ENCODE peak calls at places on chromosomes 1 and 21, in nine cellular contexts. One of them, this sample, is unnamed.
A peak's percentile ranks its signal among the peaks of the same experiment; 100 is the strongest.

GRCh38 chr1:218573871-218574270 is 228.7 kb downstream of the TGFB2 start:
- DNase-seq in stimulated activated CD8-positive, alpha-beta memory T cell treated with anti-CD3 and anti-CD28 coated beads, Interleukin-15, amount 100 ng/mL, for 1 hour: no peak
- DNase-seq in pons: no peak
- DNase-seq in substantia nigra: no peak
- DNase-seq in cardiac fibroblast: no peak
- DNase-seq in T-helper 9 cell: no peak
- DNase-seq in suprapubic skin: no peak
- DNase-seq in ovary: no peak
- DNase-seq in skeletal muscle cell: no peak
- DNase-seq in this sample: no peak

GRCh38 chr21:41426656-41427311 is 745 bp downstream of the MX1 start:
- DNase-seq in skeletal muscle cell: no peak
- DNase-seq in pons: no peak
- DNase-seq in suprapubic skin: no peak
- DNase-seq in substantia nigra: no peak
- DNase-seq in stimulated activated CD8-positive, alpha-beta memory T cell treated with anti-CD3 and anti-CD28 coated beads, Interleukin-15, amount 100 ng/mL, for 1 hour: no peak
- DNase-seq in T-helper 9 cell: no peak
- DNase-seq in cardiac fibroblast: no peak
- DNase-seq in ovary: peak; percentile 34
- DNase-seq in this sample: no peak

GRCh38 chr1:153404768-153405167 is 11.6 kb upstream of the S100A7A start:
- DNase-seq in ovary: no peak
- DNase-seq in suprapubic skin: no peak
- DNase-seq in T-helper 9 cell: peak; percentile 50
- DNase-seq in stimulated activated CD8-positive, alpha-beta memory T cell treated with anti-CD3 and anti-CD28 coated beads, Interleukin-15, amount 100 ng/mL, for 1 hour: peak; percentile 5
- DNase-seq in substantia nigra: no peak
- DNase-seq in pons: peak; percentile 2
- DNase-seq in cardiac fibroblast: no peak
- DNase-seq in skeletal muscle cell: no peak
- DNase-seq in this sample: no peak

GRCh38 chr1:200415693-200416593 is 6.1 kb upstream of the ZNF281 start:
- DNase-seq in suprapubic skin: peak; percentile 86
- DNase-seq in stimulated activated CD8-positive, alpha-beta memory T cell treated with anti-CD3 and anti-CD28 coated beads, Interleukin-15, amount 100 ng/mL, for 1 hour: no peak
- DNase-seq in pons: no peak
- DNase-seq in cardiac fibroblast: peak; percentile 95
- DNase-seq in ovary: peak; percentile 84
- DNase-seq in substantia nigra: no peak
- DNase-seq in skeletal muscle cell: peak; percentile 91
- DNase-seq in T-helper 9 cell: no peak
- DNase-seq in this sample: peak; percentile 79

GRCh38 chr1:3577300-3577699 is 34.0 kb downstream of the MEGF6 start:
- DNase-seq in pons: no peak
- DNase-seq in stimulated activated CD8-positive, alpha-beta memory T cell treated with anti-CD3 and anti-CD28 coated beads, Interleukin-15, amount 100 ng/mL, for 1 hour: no peak
- DNase-seq in cardiac fibroblast: peak; percentile 89
- DNase-seq in T-helper 9 cell: no peak
- DNase-seq in suprapubic skin: no peak
- DNase-seq in ovary: no peak
- DNase-seq in substantia nigra: peak; percentile 22
- DNase-seq in skeletal muscle cell: no peak
- DNase-seq in this sample: no peak

GRCh38 chr1:155127672-155128468 is at the start of gene EFNA1:
- DNase-seq in stimulated activated CD8-positive, alpha-beta memory T cell treated with anti-CD3 and anti-CD28 coated beads, Interleukin-15, amount 100 ng/mL, for 1 hour: no peak
- DNase-seq in T-helper 9 cell: peak; percentile 34
- DNase-seq in ovary: peak; percentile 48
- DNase-seq in suprapubic skin: peak; percentile 81
- DNase-seq in skeletal muscle cell: no peak
- DNase-seq in substantia nigra: peak; percentile 81
- DNase-seq in pons: no peak
- DNase-seq in cardiac fibroblast: peak; percentile 48
- DNase-seq in this sample: peak; percentile 72

GRCh38 chr21:42852925-42853570 is 26.3 kb downstream of the WDR4 start:
- DNase-seq in substantia nigra: no peak
- DNase-seq in pons: no peak
- DNase-seq in T-helper 9 cell: no peak
- DNase-seq in cardiac fibroblast: no peak
- DNase-seq in stimulated activated CD8-positive, alpha-beta memory T cell treated with anti-CD3 and anti-CD28 coated beads, Interleukin-15, amount 100 ng/mL, for 1 hour: no peak
- DNase-seq in suprapubic skin: no peak
- DNase-seq in ovary: no peak
- DNase-seq in skeletal muscle cell: no peak
- DNase-seq in this sample: peak; percentile 59

GRCh38 chr1:165279831-165280351 is 76.6 kb downstream of the LMX1A start:
- DNase-seq in pons: no peak
- DNase-seq in suprapubic skin: no peak
- DNase-seq in stimulated activated CD8-positive, alpha-beta memory T cell treated with anti-CD3 and anti-CD28 coated beads, Interleukin-15, amount 100 ng/mL, for 1 hour: no peak
- DNase-seq in T-helper 9 cell: no peak
- DNase-seq in substantia nigra: no peak
- DNase-seq in cardiac fibroblast: no peak
- DNase-seq in skeletal muscle cell: no peak
- DNase-seq in ovary: no peak
- DNase-seq in this sample: no peak

GRCh38 chr1:229619002-229619401 is 6.9 kb downstream of the TAF5L start:
- DNase-seq in ovary: no peak
- DNase-seq in T-helper 9 cell: no peak
- DNase-seq in stimulated activated CD8-positive, alpha-beta memory T cell treated with anti-CD3 and anti-CD28 coated beads, Interleukin-15, amount 100 ng/mL, for 1 hour: no peak
- DNase-seq in pons: no peak
- DNase-seq in substantia nigra: no peak
- DNase-seq in suprapubic skin: no peak
- DNase-seq in skeletal muscle cell: no peak
- DNase-seq in cardiac fibroblast: no peak
- DNase-seq in this sample: no peak

GRCh38 chr1:166902279-166902678 is 26.2 kb upstream of the TADA1 start:
- DNase-seq in substantia nigra: no peak
- DNase-seq in skeletal muscle cell: no peak
- DNase-seq in suprapubic skin: no peak
- DNase-seq in pons: no peak
- DNase-seq in ovary: no peak
- DNase-seq in T-helper 9 cell: no peak
- DNase-seq in cardiac fibroblast: no peak
- DNase-seq in stimulated activated CD8-positive, alpha-beta memory T cell treated with anti-CD3 and anti-CD28 coated beads, Interleukin-15, amount 100 ng/mL, for 1 hour: no peak
- DNase-seq in this sample: no peak

GRCh38 chr1:50371749-50372148 is 51.5 kb downstream of the DMRTA2 start:
- DNase-seq in ovary: no peak
- DNase-seq in T-helper 9 cell: no peak
- DNase-seq in pons: no peak
- DNase-seq in stimulated activated CD8-positive, alpha-beta memory T cell treated with anti-CD3 and anti-CD28 coated beads, Interleukin-15, amount 100 ng/mL, for 1 hour: no peak
- DNase-seq in skeletal muscle cell: no peak
- DNase-seq in substantia nigra: no peak
- DNase-seq in cardiac fibroblast: no peak
- DNase-seq in suprapubic skin: no peak
- DNase-seq in this sample: no peak

GRCh38 chr1:211742889-211743529 is 67.6 kb upstream of the NEK2 start:
- DNase-seq in substantia nigra: no peak
- DNase-seq in T-helper 9 cell: no peak
- DNase-seq in skeletal muscle cell: no peak
- DNase-seq in cardiac fibroblast: no peak
- DNase-seq in pons: peak; percentile 72
- DNase-seq in ovary: no peak
- DNase-seq in stimulated activated CD8-positive, alpha-beta memory T cell treated with anti-CD3 and anti-CD28 coated beads, Interleukin-15, amount 100 ng/mL, for 1 hour: no peak
- DNase-seq in suprapubic skin: no peak
- DNase-seq in this sample: no peak

GRCh38 chr1:184792450-184792969 is 37.9 kb upstream of the EDEM3 start:
- DNase-seq in T-helper 9 cell: no peak
- DNase-seq in suprapubic skin: peak; percentile 78
- DNase-seq in pons: peak; percentile 62
- DNase-seq in stimulated activated CD8-positive, alpha-beta memory T cell treated with anti-CD3 and anti-CD28 coated beads, Interleukin-15, amount 100 ng/mL, for 1 hour: no peak
- DNase-seq in skeletal muscle cell: peak; percentile 98
- DNase-seq in cardiac fibroblast: peak; percentile 93
- DNase-seq in substantia nigra: peak; percentile 65
- DNase-seq in ovary: peak; percentile 38
- DNase-seq in this sample: peak; percentile 75

GRCh38 chr1:55580845-55581332 is 365.7 kb upstream of the USP24 start:
- DNase-seq in substantia nigra: no peak
- DNase-seq in stimulated activated CD8-positive, alpha-beta memory T cell treated with anti-CD3 and anti-CD28 coated beads, Interleukin-15, amount 100 ng/mL, for 1 hour: no peak
- DNase-seq in skeletal muscle cell: peak; percentile 95
- DNase-seq in ovary: peak; percentile 47
- DNase-seq in cardiac fibroblast: peak; percentile 71
- DNase-seq in T-helper 9 cell: no peak
- DNase-seq in pons: peak; percentile 73
- DNase-seq in suprapubic skin: no peak
- DNase-seq in this sample: no peak

GRCh38 chr1:223500560-223501425 is 107.6 kb downstream of the CCDC185 start:
- DNase-seq in stimulated activated CD8-positive, alpha-beta memory T cell treated with anti-CD3 and anti-CD28 coated beads, Interleukin-15, amount 100 ng/mL, for 1 hour: no peak
- DNase-seq in cardiac fibroblast: peak; percentile 87
- DNase-seq in pons: no peak
- DNase-seq in T-helper 9 cell: no peak
- DNase-seq in skeletal muscle cell: peak; percentile 85
- DNase-seq in ovary: no peak
- DNase-seq in suprapubic skin: no peak
- DNase-seq in substantia nigra: no peak
- DNase-seq in this sample: peak; percentile 89

GRCh38 chr21:31514598-31514997 is 144.9 kb upstream of the SOD1 start:
- DNase-seq in suprapubic skin: no peak
- DNase-seq in pons: peak; percentile 96
- DNase-seq in stimulated activated CD8-positive, alpha-beta memory T cell treated with anti-CD3 and anti-CD28 coated beads, Interleukin-15, amount 100 ng/mL, for 1 hour: no peak
- DNase-seq in substantia nigra: peak; percentile 80
- DNase-seq in skeletal muscle cell: no peak
- DNase-seq in T-helper 9 cell: no peak
- DNase-seq in cardiac fibroblast: no peak
- DNase-seq in ovary: no peak
- DNase-seq in this sample: no peak

GRCh38 chr1:91689586-91690481 is 189.2 kb downstream of the CDC7 start:
- DNase-seq in skeletal muscle cell: no peak
- DNase-seq in substantia nigra: no peak
- DNase-seq in pons: no peak
- DNase-seq in stimulated activated CD8-positive, alpha-beta memory T cell treated with anti-CD3 and anti-CD28 coated beads, Interleukin-15, amount 100 ng/mL, for 1 hour: no peak
- DNase-seq in suprapubic skin: no peak
- DNase-seq in cardiac fibroblast: peak; percentile 88
- DNase-seq in ovary: no peak
- DNase-seq in T-helper 9 cell: no peak
- DNase-seq in this sample: no peak

GRCh38 chr1:172351761-172352161 is 68.7 kb upstream of the C1orf105 start:
- DNase-seq in ovary: no peak
- DNase-seq in pons: no peak
- DNase-seq in cardiac fibroblast: peak; percentile 71
- DNase-seq in skeletal muscle cell: peak; percentile 87
- DNase-seq in T-helper 9 cell: no peak
- DNase-seq in stimulated activated CD8-positive, alpha-beta memory T cell treated with anti-CD3 and anti-CD28 coated beads, Interleukin-15, amount 100 ng/mL, for 1 hour: no peak
- DNase-seq in substantia nigra: no peak
- DNase-seq in suprapubic skin: no peak
- DNase-seq in this sample: no peak

GRCh38 chr1:203686091-203686632 is 59.5 kb downstream of the ATP2B4 start:
- DNase-seq in T-helper 9 cell: no peak
- DNase-seq in skeletal muscle cell: no peak
- DNase-seq in substantia nigra: no peak
- DNase-seq in stimulated activated CD8-positive, alpha-beta memory T cell treated with anti-CD3 and anti-CD28 coated beads, Interleukin-15, amount 100 ng/mL, for 1 hour: no peak
- DNase-seq in cardiac fibroblast: peak; percentile 35
- DNase-seq in suprapubic skin: no peak
- DNase-seq in ovary: no peak
- DNase-seq in pons: peak; percentile 23
- DNase-seq in this sample: no peak

GRCh38 chr1:57727121-57727520 is 303.3 kb upstream of the DAB1 start:
- DNase-seq in suprapubic skin: no peak
- DNase-seq in substantia nigra: no peak
- DNase-seq in pons: no peak
- DNase-seq in ovary: no peak
- DNase-seq in T-helper 9 cell: no peak
- DNase-seq in cardiac fibroblast: no peak
- DNase-seq in stimulated activated CD8-positive, alpha-beta memory T cell treated with anti-CD3 and anti-CD28 coated beads, Interleukin-15, amount 100 ng/mL, for 1 hour: no peak
- DNase-seq in skeletal muscle cell: no peak
- DNase-seq in this sample: no peak

GRCh38 chr1:83901547-83902155 is 97.3 kb downstream of the TTLL7 start:
- DNase-seq in suprapubic skin: no peak
- DNase-seq in ovary: no peak
- DNase-seq in pons: no peak
- DNase-seq in cardiac fibroblast: peak; percentile 58
- DNase-seq in skeletal muscle cell: peak; percentile 78
- DNase-seq in stimulated activated CD8-positive, alpha-beta memory T cell treated with anti-CD3 and anti-CD28 coated beads, Interleukin-15, amount 100 ng/mL, for 1 hour: no peak
- DNase-seq in T-helper 9 cell: no peak
- DNase-seq in substantia nigra: no peak
- DNase-seq in this sample: no peak

GRCh38 chr1:247281001-247281574 is 25.2 kb downstream of the VN1R5 start:
- DNase-seq in ovary: no peak
- DNase-seq in skeletal muscle cell: no peak
- DNase-seq in T-helper 9 cell: no peak
- DNase-seq in cardiac fibroblast: no peak
- DNase-seq in suprapubic skin: no peak
- DNase-seq in substantia nigra: no peak
- DNase-seq in pons: no peak
- DNase-seq in stimulated activated CD8-positive, alpha-beta memory T cell treated with anti-CD3 and anti-CD28 coated beads, Interleukin-15, amount 100 ng/mL, for 1 hour: no peak
- DNase-seq in this sample: no peak

GRCh38 chr1:206128192-206128591 is 11.0 kb upstream of the AVPR1B start:
- DNase-seq in T-helper 9 cell: no peak
- DNase-seq in cardiac fibroblast: no peak
- DNase-seq in substantia nigra: no peak
- DNase-seq in ovary: no peak
- DNase-seq in skeletal muscle cell: no peak
- DNase-seq in suprapubic skin: no peak
- DNase-seq in stimulated activated CD8-positive, alpha-beta memory T cell treated with anti-CD3 and anti-CD28 coated beads, Interleukin-15, amount 100 ng/mL, for 1 hour: no peak
- DNase-seq in pons: no peak
- DNase-seq in this sample: no peak

GRCh38 chr1:59732219-59732955 is 82.4 kb upstream of the HOOK1 start:
- DNase-seq in suprapubic skin: no peak
- DNase-seq in skeletal muscle cell: no peak
- DNase-seq in ovary: no peak
- DNase-seq in pons: no peak
- DNase-seq in cardiac fibroblast: no peak
- DNase-seq in T-helper 9 cell: no peak
- DNase-seq in substantia nigra: no peak
- DNase-seq in stimulated activated CD8-positive, alpha-beta memory T cell treated with anti-CD3 and anti-CD28 coated beads, Interleukin-15, amount 100 ng/mL, for 1 hour: no peak
- DNase-seq in this sample: no peak

GRCh38 chr1:165942062-165942461 is 114.6 kb downstream of the UCK2 start:
- DNase-seq in ovary: no peak
- DNase-seq in cardiac fibroblast: no peak
- DNase-seq in skeletal muscle cell: no peak
- DNase-seq in T-helper 9 cell: no peak
- DNase-seq in suprapubic skin: no peak
- DNase-seq in substantia nigra: no peak
- DNase-seq in stimulated activated CD8-positive, alpha-beta memory T cell treated with anti-CD3 and anti-CD28 coated beads, Interleukin-15, amount 100 ng/mL, for 1 hour: no peak
- DNase-seq in pons: no peak
- DNase-seq in this sample: no peak

GRCh38 chr1:203217139-203217621 is 12.3 kb downstream of the CHIT1 start:
- DNase-seq in ovary: no peak
- DNase-seq in cardiac fibroblast: no peak
- DNase-seq in pons: no peak
- DNase-seq in suprapubic skin: no peak
- DNase-seq in substantia nigra: no peak
- DNase-seq in skeletal muscle cell: no peak
- DNase-seq in T-helper 9 cell: no peak
- DNase-seq in stimulated activated CD8-positive, alpha-beta memory T cell treated with anti-CD3 and anti-CD28 coated beads, Interleukin-15, amount 100 ng/mL, for 1 hour: no peak
- DNase-seq in this sample: no peak

GRCh38 chr1:170214117-170214979 is 68.6 kb downstream of the NTMT2 start:
- DNase-seq in pons: no peak
- DNase-seq in skeletal muscle cell: no peak
- DNase-seq in ovary: no peak
- DNase-seq in stimulated activated CD8-positive, alpha-beta memory T cell treated with anti-CD3 and anti-CD28 coated beads, Interleukin-15, amount 100 ng/mL, for 1 hour: no peak
- DNase-seq in cardiac fibroblast: peak; percentile 48
- DNase-seq in T-helper 9 cell: no peak
- DNase-seq in substantia nigra: no peak
- DNase-seq in suprapubic skin: no peak
- DNase-seq in this sample: no peak

GRCh38 chr1:22958556-22958955 is 14.1 kb downstream of the LACTBL1 start:
- DNase-seq in pons: no peak
- DNase-seq in stimulated activated CD8-positive, alpha-beta memory T cell treated with anti-CD3 and anti-CD28 coated beads, Interleukin-15, amount 100 ng/mL, for 1 hour: no peak
- DNase-seq in T-helper 9 cell: no peak
- DNase-seq in substantia nigra: no peak
- DNase-seq in suprapubic skin: no peak
- DNase-seq in skeletal muscle cell: no peak
- DNase-seq in cardiac fibroblast: no peak
- DNase-seq in ovary: no peak
- DNase-seq in this sample: no peak

GRCh38 chr1:207240325-207241095 is 81.0 kb upstream of the CD55 start:
- DNase-seq in skeletal muscle cell: no peak
- DNase-seq in stimulated activated CD8-positive, alpha-beta memory T cell treated with anti-CD3 and anti-CD28 coated beads, Interleukin-15, amount 100 ng/mL, for 1 hour: no peak
- DNase-seq in substantia nigra: no peak
- DNase-seq in ovary: no peak
- DNase-seq in suprapubic skin: no peak
- DNase-seq in T-helper 9 cell: no peak
- DNase-seq in pons: no peak
- DNase-seq in cardiac fibroblast: no peak
- DNase-seq in this sample: peak; percentile 76

GRCh38 chr21:39633770-39634181 is 21.0 kb downstream of the B3GALT5 start:
- DNase-seq in pons: no peak
- DNase-seq in cardiac fibroblast: peak; percentile 22
- DNase-seq in ovary: no peak
- DNase-seq in stimulated activated CD8-positive, alpha-beta memory T cell treated with anti-CD3 and anti-CD28 coated beads, Interleukin-15, amount 100 ng/mL, for 1 hour: no peak
- DNase-seq in suprapubic skin: no peak
- DNase-seq in skeletal muscle cell: peak; percentile 85
- DNase-seq in substantia nigra: no peak
- DNase-seq in T-helper 9 cell: no peak
- DNase-seq in this sample: no peak

GRCh38 chr1:232806071-232806510 is 875 bp downstream of the MAP10 start:
- DNase-seq in stimulated activated CD8-positive, alpha-beta memory T cell treated with anti-CD3 and anti-CD28 coated beads, Interleukin-15, amount 100 ng/mL, for 1 hour: no peak
- DNase-seq in ovary: no peak
- DNase-seq in T-helper 9 cell: no peak
- DNase-seq in substantia nigra: no peak
- DNase-seq in suprapubic skin: no peak
- DNase-seq in cardiac fibroblast: peak; percentile 12
- DNase-seq in pons: no peak
- DNase-seq in skeletal muscle cell: no peak
- DNase-seq in this sample: no peak

This sample was measured in RWPE2.